ENCODE peak calls at places on chromosomes 5 and 9, in four cellular contexts. D, K, E and M are unnamed samples.

GRCh38 chr5:163938595-163938994 is 433.2 kb downstream of the MAT2B start:
- DNase-seq in D (no peak), K (no peak), E (no peak), M (no peak)

GRCh38 chr9:134385873-134386370 is 59.7 kb downstream of the RXRA start:
- DNase-seq in D (no peak), K (no peak), E (no peak), M (no peak)

GRCh38 chr9:88387035-88387732 is 1.1 kb upstream of the SPIN1 start:
- DNase-seq in D (peak), K (peak), E (no peak), M (peak)

GRCh38 chr9:118426772-118427171 is 722.6 kb downstream of the TLR4 start:
- DNase-seq in D (no peak), K (no peak), E (no peak), M (no peak)

GRCh38 chr5:10921176-10921575 is 160.1 kb upstream of the DAP start:
- DNase-seq in D (no peak), K (no peak), E (no peak), M (no peak)

GRCh38 chr9:4836676-4837075 is 43.9 kb downstream of the RCL1 start:
- DNase-seq in D (no peak), K (no peak), E (no peak), M (no peak)

GRCh38 chr9:136721339-136722092 is 9.1 kb downstream of the DIPK1B start:
- DNase-seq in D (peak), K (no peak), E (no peak), M (no peak)

GRCh38 chr5:5321137-5321536 is 101.3 kb upstream of the ICE1 start:
- DNase-seq in D (no peak), K (no peak), E (no peak), M (no peak)

GRCh38 chr5:112709416-112709815 is 28.3 kb upstream of the APC start:
- DNase-seq in D (no peak), K (no peak), E (no peak), M (no peak)

GRCh38 chr5:24314106-24314505 is 330.7 kb downstream of the CDH10 start:
- DNase-seq in D (no peak), K (no peak), E (no peak), M (no peak)

GRCh38 chr5:72066658-72067057 is 40.6 kb upstream of the MAP1B start:
- DNase-seq in D (no peak), K (no peak), E (no peak), M (no peak)

GRCh38 chr9:1939466-1939865 is 75.7 kb upstream of the SMARCA2 start:
- DNase-seq in D (no peak), K (no peak), E (no peak), M (no peak)

GRCh38 chr9:16184964-16185646 is 632.3 kb downstream of the CCDC171 start:
- DNase-seq in D (no peak), K (no peak), E (no peak), M (no peak)

GRCh38 chr5:153520952-153521351 is 30.5 kb downstream of the GRIA1 start:
- DNase-seq in D (no peak), K (no peak), E (no peak), M (no peak)

GRCh38 chr5:172459396-172460165 is 5.3 kb upstream of the SH3PXD2B start:
- DNase-seq in D (no peak), K (no peak), E (no peak), M (no peak)

GRCh38 chr9:1946506-1946905 is 68.6 kb upstream of the SMARCA2 start:
- DNase-seq in D (no peak), K (no peak), E (no peak), M (no peak)

GRCh38 chr5:122300374-122300773 is 11.7 kb upstream of the SNCAIP start:
- DNase-seq in D (no peak), K (no peak), E (no peak), M (no peak)

GRCh38 chr5:176866913-176867312 is 32.2 kb downstream of the HK3 start:
- DNase-seq in D (no peak), K (no peak), E (no peak), M (peak)

GRCh38 chr5:132500244-132500930 is 9.8 kb upstream of the IRF1 start:
- DNase-seq in D (no peak), K (no peak), E (no peak), M (no peak)

GRCh38 chr9:136424750-136425362 is 14.4 kb downstream of the PMPCA start:
- DNase-seq in D (no peak), K (no peak), E (no peak), M (no peak)

GRCh38 chr5:126837907-126838539 is 61.1 kb downstream of the LMNB1 start:
- DNase-seq in D (no peak), K (no peak), E (no peak), M (no peak)

GRCh38 chr9:14412778-14413177 is 98.8 kb upstream of the NFIB start:
- DNase-seq in D (no peak), K (no peak), E (no peak), M (no peak)

GRCh38 chr5:160260881-160261815 is 31.8 kb downstream of the FABP6 start:
- DNase-seq in D (no peak), K (no peak), E (peak), M (no peak)

GRCh38 chr5:126831175-126831574 is 54.2 kb downstream of the LMNB1 start:
- DNase-seq in D (no peak), K (no peak), E (no peak), M (no peak)

GRCh38 chr5:168328804-168329203 is 37.4 kb downstream of the WWC1 start:
- DNase-seq in D (peak), K (no peak), E (no peak), M (no peak)

GRCh38 chr5:124438390-124439380 is 307.8 kb downstream of the ZNF608 start:
- DNase-seq in D (peak), K (no peak), E (no peak), M (no peak)

GRCh38 chr5:97544279-97545077 is 361.4 kb upstream of the RIOK2 start:
- DNase-seq in D (no peak), K (no peak), E (no peak), M (no peak)

GRCh38 chr5:67971223-67971830 is 244.2 kb upstream of the PIK3R1 start:
- DNase-seq in D (no peak), K (no peak), E (no peak), M (no peak)

GRCh38 chr9:95459867-95460626 is 56.7 kb downstream of the PTCH1 start:
- DNase-seq in D (no peak), K (no peak), E (no peak), M (no peak)